ENCODE peak calls at places on chromosomes 4 and X, in seven cellular contexts. One of them, this sample, is unnamed.

GRCh38 chr4:74038161-74039064 is at the start of gene CXCL3:
- DNase-seq in HCT116: no peak
- DNase-seq in K562: peak
- DNase-seq in SK-N-SH: peak
- DNase-seq in GM12878: no peak
- DNase-seq in GM23338: peak
- DNase-seq in HepG2: no peak
- DNase-seq in this sample: peak

GRCh38 chrX:71659959-71660358 is 7.4 kb upstream of the LOC101059915 start:
- DNase-seq in GM12878: no peak
- DNase-seq in GM23338: no peak
- DNase-seq in HepG2: no peak
- DNase-seq in K562: no peak
- DNase-seq in HCT116: no peak
- DNase-seq in SK-N-SH: no peak
- DNase-seq in this sample: no peak

GRCh38 chr4:3729188-3729884 is 36.8 kb upstream of the ADRA2C start:
- DNase-seq in GM12878: no peak
- DNase-seq in HepG2: no peak
- DNase-seq in HCT116: no peak
- DNase-seq in SK-N-SH: no peak
- DNase-seq in GM23338: no peak
- DNase-seq in K562: no peak
- DNase-seq in this sample: no peak

GRCh38 chrX:46209037-46209436 is 336.2 kb downstream of the ZNF674 start:
- DNase-seq in HepG2: no peak
- DNase-seq in HCT116: no peak
- DNase-seq in GM23338: no peak
- DNase-seq in GM12878: no peak
- DNase-seq in SK-N-SH: no peak
- DNase-seq in K562: no peak
- DNase-seq in this sample: no peak

GRCh38 chrX:47854474-47854873 is 17.8 kb downstream of the ZNF81 start:
- DNase-seq in K562: peak
- DNase-seq in HepG2: no peak
- DNase-seq in HCT116: no peak
- DNase-seq in GM12878: no peak
- DNase-seq in GM23338: peak
- DNase-seq in SK-N-SH: peak
- DNase-seq in this sample: no peak

GRCh38 chr4:186669159-186669720 is 54.4 kb downstream of the FAT1 start:
- DNase-seq in K562: peak
- DNase-seq in HCT116: no peak
- DNase-seq in HepG2: peak
- DNase-seq in GM12878: no peak
- DNase-seq in GM23338: peak
- DNase-seq in SK-N-SH: peak
- DNase-seq in this sample: no peak

GRCh38 chr4:124803641-124804040 is 91.1 kb upstream of the ANKRD50 start:
- DNase-seq in HCT116: no peak
- DNase-seq in K562: no peak
- DNase-seq in GM23338: no peak
- DNase-seq in SK-N-SH: no peak
- DNase-seq in HepG2: no peak
- DNase-seq in GM12878: no peak
- DNase-seq in this sample: no peak

GRCh38 chr4:155529197-155529596 is 137.5 kb upstream of the GUCY1A1 start:
- DNase-seq in GM12878: no peak
- DNase-seq in HepG2: no peak
- DNase-seq in HCT116: no peak
- DNase-seq in GM23338: peak
- DNase-seq in K562: no peak
- DNase-seq in SK-N-SH: peak
- DNase-seq in this sample: no peak

GRCh38 chr4:113788888-113789287 is 27.4 kb upstream of the CAMK2D start:
- DNase-seq in SK-N-SH: no peak
- DNase-seq in K562: no peak
- DNase-seq in HCT116: no peak
- DNase-seq in GM23338: no peak
- DNase-seq in HepG2: no peak
- DNase-seq in GM12878: peak
- DNase-seq in this sample: no peak

GRCh38 chr4:94695389-94695788 is 62.4 kb upstream of the BMPR1B start:
- DNase-seq in GM23338: no peak
- DNase-seq in HCT116: no peak
- DNase-seq in HepG2: no peak
- DNase-seq in GM12878: no peak
- DNase-seq in SK-N-SH: no peak
- DNase-seq in K562: no peak
- DNase-seq in this sample: no peak

GRCh38 chr4:8121236-8122015 is 37.2 kb downstream of the ABLIM2 start:
- DNase-seq in K562: no peak
- DNase-seq in HCT116: no peak
- DNase-seq in SK-N-SH: peak
- DNase-seq in GM23338: no peak
- DNase-seq in HepG2: no peak
- DNase-seq in GM12878: no peak
- DNase-seq in this sample: no peak

GRCh38 chr4:37802068-37802666 is 24.3 kb upstream of the PGM2 start:
- DNase-seq in GM12878: no peak
- DNase-seq in K562: peak
- DNase-seq in SK-N-SH: peak
- DNase-seq in HCT116: peak
- DNase-seq in GM23338: peak
- DNase-seq in HepG2: peak
- DNase-seq in this sample: peak

GRCh38 chr4:99827857-99828256 is 11.2 kb downstream of the DAPP1 start:
- DNase-seq in GM12878: no peak
- DNase-seq in K562: no peak
- DNase-seq in HepG2: no peak
- DNase-seq in SK-N-SH: no peak
- DNase-seq in GM23338: no peak
- DNase-seq in HCT116: no peak
- DNase-seq in this sample: no peak

GRCh38 chr4:111689214-111689613 is 456.0 kb upstream of the FAM241A start:
- DNase-seq in HCT116: no peak
- DNase-seq in GM23338: no peak
- DNase-seq in K562: no peak
- DNase-seq in HepG2: no peak
- DNase-seq in SK-N-SH: no peak
- DNase-seq in GM12878: no peak
- DNase-seq in this sample: no peak

GRCh38 chr4:155403886-155404285 is 27.1 kb upstream of the MAP9 start:
- DNase-seq in GM23338: peak
- DNase-seq in K562: no peak
- DNase-seq in GM12878: no peak
- DNase-seq in SK-N-SH: peak
- DNase-seq in HepG2: no peak
- DNase-seq in HCT116: peak
- DNase-seq in this sample: no peak

DNA sequence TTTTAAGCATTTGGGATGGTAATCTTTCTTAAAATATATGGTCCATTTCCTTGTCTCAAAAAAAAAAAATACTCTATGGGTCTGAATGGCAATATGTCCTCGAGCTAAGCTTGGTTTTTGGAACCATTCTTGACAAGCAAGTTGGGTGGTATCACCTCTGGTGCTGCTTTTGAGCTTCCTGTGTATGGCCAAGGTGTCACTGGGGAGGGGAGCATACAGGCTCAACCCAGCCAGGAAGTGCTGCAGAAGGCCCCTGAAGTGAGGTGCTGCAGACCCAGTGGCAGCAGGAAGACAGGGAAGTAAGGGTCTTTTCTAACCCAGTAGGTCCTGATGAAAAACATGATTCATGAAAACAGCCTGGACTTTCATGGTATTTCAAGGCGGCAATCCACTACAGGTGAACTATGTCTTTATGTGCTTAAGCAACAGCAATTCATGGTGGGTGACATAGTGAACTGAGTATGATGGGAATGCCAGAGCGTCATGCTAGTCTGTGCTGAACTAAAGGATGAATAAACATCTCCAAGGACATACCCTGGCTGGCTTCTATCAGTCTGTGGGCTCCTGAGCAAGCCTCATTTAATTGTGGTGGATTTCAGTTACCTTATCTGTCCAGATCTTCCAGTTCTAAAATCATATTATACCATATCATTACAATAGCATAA is 15.1 kb downstream of the TRAPPC2 start:
- DNase-seq in K562: no peak
- DNase-seq in GM12878: no peak
- DNase-seq in HepG2: peak
- DNase-seq in HCT116: no peak
- DNase-seq in GM23338: no peak
- DNase-seq in SK-N-SH: no peak
- DNase-seq in this sample: no peak
- TF ChIP-seq POLR2AphosphoS5 in K562: no peak
- TF ChIP-seq POLR2AphosphoS5 in GM12878: no peak
- TF ChIP-seq POLR2AphosphoS5 in HepG2: no peak
- TF ChIP-seq POLR2AphosphoS5 in HCT116: no peak
- TF ChIP-seq POLR2AphosphoS5 in GM23338: no peak
- TF ChIP-seq POLR2AphosphoS5 in SK-N-SH: no peak
- TF ChIP-seq POLR2AphosphoS5 in this sample: no peak

DNA sequence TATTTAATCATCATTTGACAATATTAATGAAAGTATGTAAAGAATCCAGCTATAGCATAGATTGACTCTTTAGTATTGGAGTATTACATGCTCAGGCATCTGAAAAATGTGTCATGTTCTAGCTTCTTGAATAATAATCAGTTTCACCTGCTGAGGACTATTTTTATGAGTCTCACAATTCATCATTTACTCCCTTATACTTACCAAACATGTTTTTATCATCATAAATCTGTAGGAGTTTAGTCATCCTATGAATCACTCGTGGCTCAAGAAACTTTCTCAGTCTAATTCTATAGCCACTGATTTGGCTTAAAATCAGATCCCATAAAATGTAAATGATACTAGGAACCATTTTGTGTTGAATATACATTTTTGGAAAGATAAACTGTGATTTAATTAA is 1616.1 kb downstream of the C4orf33 start:
- DNase-seq in HepG2: no peak
- DNase-seq in SK-N-SH: no peak
- DNase-seq in GM12878: no peak
- DNase-seq in K562: no peak
- DNase-seq in HCT116: no peak
- DNase-seq in GM23338: no peak
- DNase-seq in this sample: no peak
- TF ChIP-seq REST in HepG2: no peak
- TF ChIP-seq REST in SK-N-SH: no peak
- TF ChIP-seq REST in GM12878: no peak
- TF ChIP-seq REST in K562: no peak
- TF ChIP-seq REST in HCT116: no peak
- TF ChIP-seq REST in GM23338: no peak
- TF ChIP-seq REST in this sample: no peak

DNA sequence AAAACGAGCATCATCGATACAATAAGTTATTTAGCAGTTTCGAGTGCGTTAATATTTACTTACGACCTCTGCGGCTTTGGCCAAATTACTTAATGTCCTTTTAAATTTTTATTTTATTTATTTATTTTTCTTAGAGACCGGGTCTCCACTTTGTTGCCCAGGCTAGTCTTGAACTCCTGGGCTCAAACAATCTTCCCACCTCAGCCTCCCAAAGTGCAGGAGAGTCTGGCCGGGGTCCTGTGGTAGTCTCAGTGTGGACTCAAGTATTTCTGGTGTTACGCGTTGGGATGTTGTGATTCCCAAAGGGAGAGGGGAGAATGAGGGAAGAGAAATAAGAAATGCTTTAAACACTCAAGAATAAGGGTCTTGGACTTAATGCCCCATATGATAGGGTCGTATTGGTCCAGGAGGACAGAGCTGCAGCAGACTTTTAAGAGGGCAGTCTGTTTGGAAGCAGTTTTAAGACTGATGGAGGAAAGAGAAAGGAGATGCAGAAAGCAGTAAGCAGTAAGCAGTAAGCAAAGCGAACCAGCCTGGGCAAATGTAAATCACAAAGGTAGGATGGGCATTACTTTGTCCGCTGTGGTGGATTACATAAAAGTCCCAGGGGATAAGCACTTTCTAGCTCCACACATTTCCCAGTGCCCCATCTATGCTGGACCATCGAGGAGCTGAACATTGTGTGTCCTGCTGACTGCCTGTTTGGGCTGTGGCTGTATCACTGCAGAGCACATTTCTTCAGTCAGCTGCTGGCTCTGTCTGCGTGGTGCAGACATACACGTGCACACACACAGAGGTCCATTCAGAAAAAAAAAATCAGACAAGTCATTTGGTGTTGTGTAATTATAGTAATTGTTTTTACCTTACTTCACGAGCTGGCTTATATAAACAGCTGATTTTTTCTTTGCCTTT is 767 bp upstream of the PDLIM3 start:
- DNase-seq in GM12878: no peak
- DNase-seq in HepG2: no peak
- DNase-seq in GM23338: peak
- DNase-seq in SK-N-SH: peak
- DNase-seq in K562: no peak
- DNase-seq in HCT116: no peak
- DNase-seq in this sample: no peak
- TF ChIP-seq POLR2AphosphoS5 in GM12878: no peak
- TF ChIP-seq POLR2AphosphoS5 in HepG2: no peak
- TF ChIP-seq POLR2AphosphoS5 in GM23338: no peak
- TF ChIP-seq POLR2AphosphoS5 in SK-N-SH: no peak
- TF ChIP-seq POLR2AphosphoS5 in K562: no peak
- TF ChIP-seq POLR2AphosphoS5 in HCT116: no peak
- TF ChIP-seq POLR2AphosphoS5 in this sample: no peak

GRCh38 chr4:183722738-183723560 is 63.9 kb downstream of the TRAPPC11 start:
- DNase-seq in K562: no peak
- DNase-seq in HCT116: no peak
- DNase-seq in GM12878: peak
- DNase-seq in GM23338: peak
- DNase-seq in SK-N-SH: peak
- DNase-seq in HepG2: no peak
- DNase-seq in this sample: peak
- TF ChIP-seq REST in K562: no peak
- TF ChIP-seq REST in HCT116: no peak
- TF ChIP-seq REST in GM12878: no peak
- TF ChIP-seq REST in GM23338: no peak
- TF ChIP-seq REST in SK-N-SH: no peak
- TF ChIP-seq REST in HepG2: no peak
- TF ChIP-seq REST in this sample: no peak

DNA sequence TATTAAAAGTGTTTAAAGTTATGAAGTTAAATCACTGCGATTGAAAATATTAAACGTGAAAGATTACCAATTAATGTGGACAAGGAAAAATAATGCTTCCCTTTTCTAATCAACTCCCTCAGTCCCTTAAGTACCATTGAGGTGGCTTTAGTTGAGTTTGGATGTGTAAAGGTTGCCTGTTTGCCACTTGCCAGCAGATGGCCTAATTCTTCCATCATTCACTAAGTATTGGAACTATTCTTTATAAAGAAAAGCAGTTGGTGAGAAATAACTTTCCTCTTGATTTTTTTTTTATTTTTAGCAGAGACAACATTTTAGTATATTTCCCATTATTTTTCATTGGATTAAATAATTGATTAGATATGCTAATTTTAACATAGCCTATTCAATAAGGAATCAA is 295.9 kb upstream of the TACR3 start:
- DNase-seq in GM12878: no peak
- DNase-seq in SK-N-SH: no peak
- DNase-seq in HepG2: peak
- DNase-seq in HCT116: peak
- DNase-seq in GM23338: peak
- DNase-seq in K562: no peak
- DNase-seq in this sample: no peak
- TF ChIP-seq POLR2AphosphoS5 in GM12878: no peak
- TF ChIP-seq POLR2AphosphoS5 in SK-N-SH: no peak
- TF ChIP-seq POLR2AphosphoS5 in HepG2: no peak
- TF ChIP-seq POLR2AphosphoS5 in HCT116: no peak
- TF ChIP-seq POLR2AphosphoS5 in GM23338: no peak
- TF ChIP-seq POLR2AphosphoS5 in K562: no peak
- TF ChIP-seq POLR2AphosphoS5 in this sample: no peak

This sample was measured in HL-60.